ENCODE peak calls at places on chromosomes 12 and 14, in eight cellular contexts. One of them, this sample, is unnamed.

GRCh38 chr14:35390577-35391387 is 13.8 kb downstream of the NFKBIA start:
- DNase-seq in GM10248: no peak
- DNase-seq in iPS-NIHi11: no peak
- DNase-seq in bronchial epithelial cell: peak
- DNase-seq in Panc1: no peak
- DNase-seq in Kasumi-1: no peak
- DNase-seq in activated naive CD8-positive, alpha-beta T cell treated with anti-CD3 and anti-CD28 coated beads for 36 hours: no peak
- DNase-seq in amniotic epithelial cell: peak
- DNase-seq in this sample: no peak

GRCh38 chr14:105248368-105249174 is at the start of gene BTBD6:
- DNase-seq in bronchial epithelial cell: peak
- DNase-seq in Kasumi-1: peak
- DNase-seq in GM10248: peak
- DNase-seq in iPS-NIHi11: peak
- DNase-seq in Panc1: no peak
- DNase-seq in amniotic epithelial cell: peak
- DNase-seq in activated naive CD8-positive, alpha-beta T cell treated with anti-CD3 and anti-CD28 coated beads for 36 hours: peak
- DNase-seq in this sample: no peak

GRCh38 chr14:24431569-24432258 is 2.0 kb downstream of the KHNYN start:
- DNase-seq in GM10248: peak
- DNase-seq in Kasumi-1: peak
- DNase-seq in Panc1: no peak
- DNase-seq in iPS-NIHi11: peak
- DNase-seq in activated naive CD8-positive, alpha-beta T cell treated with anti-CD3 and anti-CD28 coated beads for 36 hours: peak
- DNase-seq in amniotic epithelial cell: peak
- DNase-seq in bronchial epithelial cell: peak
- DNase-seq in this sample: peak

GRCh38 chr14:79279645-79280399 is 931.5 kb downstream of the DIO2 start:
- DNase-seq in iPS-NIHi11: no peak
- DNase-seq in Panc1: no peak
- DNase-seq in amniotic epithelial cell: peak
- DNase-seq in bronchial epithelial cell: peak
- DNase-seq in Kasumi-1: no peak
- DNase-seq in activated naive CD8-positive, alpha-beta T cell treated with anti-CD3 and anti-CD28 coated beads for 36 hours: no peak
- DNase-seq in GM10248: no peak
- DNase-seq in this sample: no peak

GRCh38 chr12:104457746-104458644 is 1.2 kb downstream of the CHST11 start:
- DNase-seq in Kasumi-1: no peak
- DNase-seq in iPS-NIHi11: peak
- DNase-seq in activated naive CD8-positive, alpha-beta T cell treated with anti-CD3 and anti-CD28 coated beads for 36 hours: peak
- DNase-seq in amniotic epithelial cell: no peak
- DNase-seq in GM10248: peak
- DNase-seq in Panc1: no peak
- DNase-seq in bronchial epithelial cell: peak
- DNase-seq in this sample: no peak

GRCh38 chr12:117298648-117299225 is 62.7 kb downstream of the NOS1 start:
- DNase-seq in Panc1: no peak
- DNase-seq in Kasumi-1: no peak
- DNase-seq in amniotic epithelial cell: no peak
- DNase-seq in GM10248: no peak
- DNase-seq in iPS-NIHi11: no peak
- DNase-seq in bronchial epithelial cell: no peak
- DNase-seq in activated naive CD8-positive, alpha-beta T cell treated with anti-CD3 and anti-CD28 coated beads for 36 hours: no peak
- DNase-seq in this sample: no peak

GRCh38 chr14:21055473-21056117 is 2.0 kb upstream of the RNASE8 start:
- DNase-seq in Kasumi-1: no peak
- DNase-seq in bronchial epithelial cell: no peak
- DNase-seq in GM10248: no peak
- DNase-seq in activated naive CD8-positive, alpha-beta T cell treated with anti-CD3 and anti-CD28 coated beads for 36 hours: no peak
- DNase-seq in Panc1: no peak
- DNase-seq in iPS-NIHi11: no peak
- DNase-seq in amniotic epithelial cell: no peak
- DNase-seq in this sample: no peak

GRCh38 chr14:95713596-95714371 is at the start of gene TCL1A:
- DNase-seq in bronchial epithelial cell: no peak
- DNase-seq in amniotic epithelial cell: no peak
- DNase-seq in Panc1: no peak
- DNase-seq in Kasumi-1: no peak
- DNase-seq in GM10248: peak
- DNase-seq in iPS-NIHi11: no peak
- DNase-seq in activated naive CD8-positive, alpha-beta T cell treated with anti-CD3 and anti-CD28 coated beads for 36 hours: peak
- DNase-seq in this sample: no peak

GRCh38 chr14:77140343-77140936 is 1.2 kb downstream of the ZDHHC22 start:
- DNase-seq in bronchial epithelial cell: no peak
- DNase-seq in Kasumi-1: no peak
- DNase-seq in activated naive CD8-positive, alpha-beta T cell treated with anti-CD3 and anti-CD28 coated beads for 36 hours: no peak
- DNase-seq in amniotic epithelial cell: no peak
- DNase-seq in GM10248: no peak
- DNase-seq in Panc1: no peak
- DNase-seq in iPS-NIHi11: no peak
- DNase-seq in this sample: no peak

GRCh38 chr12:2274733-2275132 is 221.9 kb downstream of the CACNA1C start:
- DNase-seq in iPS-NIHi11: no peak
- DNase-seq in activated naive CD8-positive, alpha-beta T cell treated with anti-CD3 and anti-CD28 coated beads for 36 hours: no peak
- DNase-seq in Panc1: no peak
- DNase-seq in bronchial epithelial cell: no peak
- DNase-seq in amniotic epithelial cell: no peak
- DNase-seq in GM10248: no peak
- DNase-seq in Kasumi-1: no peak
- DNase-seq in this sample: no peak

GRCh38 chr14:68679301-68679700 is 113.6 kb downstream of the ZFP36L1 start:
- DNase-seq in Kasumi-1: no peak
- DNase-seq in amniotic epithelial cell: no peak
- DNase-seq in activated naive CD8-positive, alpha-beta T cell treated with anti-CD3 and anti-CD28 coated beads for 36 hours: no peak
- DNase-seq in bronchial epithelial cell: no peak
- DNase-seq in Panc1: no peak
- DNase-seq in GM10248: no peak
- DNase-seq in iPS-NIHi11: no peak
- DNase-seq in this sample: no peak

GRCh38 chr12:22670762-22671161 is 45.8 kb downstream of the ETNK1 start:
- DNase-seq in activated naive CD8-positive, alpha-beta T cell treated with anti-CD3 and anti-CD28 coated beads for 36 hours: no peak
- DNase-seq in GM10248: no peak
- DNase-seq in amniotic epithelial cell: peak
- DNase-seq in bronchial epithelial cell: peak
- DNase-seq in Panc1: no peak
- DNase-seq in iPS-NIHi11: no peak
- DNase-seq in Kasumi-1: peak
- DNase-seq in this sample: no peak

GRCh38 chr14:65403231-65403630 is 9.3 kb upstream of the FUT8 start:
- DNase-seq in iPS-NIHi11: no peak
- DNase-seq in Panc1: no peak
- DNase-seq in activated naive CD8-positive, alpha-beta T cell treated with anti-CD3 and anti-CD28 coated beads for 36 hours: no peak
- DNase-seq in Kasumi-1: no peak
- DNase-seq in amniotic epithelial cell: peak
- DNase-seq in GM10248: no peak
- DNase-seq in bronchial epithelial cell: peak
- DNase-seq in this sample: no peak

GRCh38 chr12:88958153-88958552 is 377.9 kb upstream of the KITLG start:
- DNase-seq in iPS-NIHi11: no peak
- DNase-seq in Panc1: no peak
- DNase-seq in activated naive CD8-positive, alpha-beta T cell treated with anti-CD3 and anti-CD28 coated beads for 36 hours: no peak
- DNase-seq in amniotic epithelial cell: no peak
- DNase-seq in GM10248: no peak
- DNase-seq in bronchial epithelial cell: no peak
- DNase-seq in Kasumi-1: no peak
- DNase-seq in this sample: no peak

GRCh38 chr14:81096656-81097055 is 124.1 kb downstream of the GTF2A1 start:
- DNase-seq in iPS-NIHi11: no peak
- DNase-seq in Kasumi-1: no peak
- DNase-seq in Panc1: no peak
- DNase-seq in bronchial epithelial cell: no peak
- DNase-seq in GM10248: no peak
- DNase-seq in activated naive CD8-positive, alpha-beta T cell treated with anti-CD3 and anti-CD28 coated beads for 36 hours: no peak
- DNase-seq in amniotic epithelial cell: no peak
- DNase-seq in this sample: no peak

GRCh38 chr14:70029296-70030132 is 150.3 kb downstream of the SMOC1 start:
- DNase-seq in amniotic epithelial cell: no peak
- DNase-seq in bronchial epithelial cell: no peak
- DNase-seq in Kasumi-1: no peak
- DNase-seq in GM10248: no peak
- DNase-seq in Panc1: no peak
- DNase-seq in iPS-NIHi11: no peak
- DNase-seq in activated naive CD8-positive, alpha-beta T cell treated with anti-CD3 and anti-CD28 coated beads for 36 hours: no peak
- DNase-seq in this sample: no peak

GRCh38 chr14:93009471-93010117 is 86.6 kb downstream of the CHGA start:
- DNase-seq in Panc1: no peak
- DNase-seq in amniotic epithelial cell: no peak
- DNase-seq in iPS-NIHi11: no peak
- DNase-seq in activated naive CD8-positive, alpha-beta T cell treated with anti-CD3 and anti-CD28 coated beads for 36 hours: no peak
- DNase-seq in GM10248: no peak
- DNase-seq in Kasumi-1: no peak
- DNase-seq in bronchial epithelial cell: no peak
- DNase-seq in this sample: no peak

GRCh38 chr12:108735855-108736254 is 4.5 kb upstream of the CORO1C start:
- DNase-seq in amniotic epithelial cell: no peak
- DNase-seq in bronchial epithelial cell: no peak
- DNase-seq in iPS-NIHi11: no peak
- DNase-seq in Panc1: no peak
- DNase-seq in GM10248: no peak
- DNase-seq in Kasumi-1: no peak
- DNase-seq in activated naive CD8-positive, alpha-beta T cell treated with anti-CD3 and anti-CD28 coated beads for 36 hours: no peak
- DNase-seq in this sample: no peak

GRCh38 chr12:53996886-53997217 is 3.1 kb upstream of the HOXC9 start:
- DNase-seq in amniotic epithelial cell: no peak
- DNase-seq in GM10248: no peak
- DNase-seq in activated naive CD8-positive, alpha-beta T cell treated with anti-CD3 and anti-CD28 coated beads for 36 hours: no peak
- DNase-seq in Panc1: no peak
- DNase-seq in bronchial epithelial cell: no peak
- DNase-seq in Kasumi-1: no peak
- DNase-seq in iPS-NIHi11: no peak
- DNase-seq in this sample: no peak

GRCh38 chr12:78835493-78835892 is 29.1 kb upstream of the SYT1 start:
- DNase-seq in iPS-NIHi11: no peak
- DNase-seq in activated naive CD8-positive, alpha-beta T cell treated with anti-CD3 and anti-CD28 coated beads for 36 hours: no peak
- DNase-seq in Kasumi-1: no peak
- DNase-seq in GM10248: no peak
- DNase-seq in bronchial epithelial cell: peak
- DNase-seq in Panc1: no peak
- DNase-seq in amniotic epithelial cell: no peak
- DNase-seq in this sample: no peak

GRCh38 chr14:91369628-91370445 is 47.8 kb downstream of the CCDC88C start:
- DNase-seq in iPS-NIHi11: no peak
- DNase-seq in activated naive CD8-positive, alpha-beta T cell treated with anti-CD3 and anti-CD28 coated beads for 36 hours: peak
- DNase-seq in Panc1: no peak
- DNase-seq in bronchial epithelial cell: peak
- DNase-seq in amniotic epithelial cell: no peak
- DNase-seq in Kasumi-1: no peak
- DNase-seq in GM10248: peak
- DNase-seq in this sample: no peak

GRCh38 chr14:88553886-88554457 is 835 bp downstream of the PTPN21 start:
- DNase-seq in GM10248: no peak
- DNase-seq in Kasumi-1: no peak
- DNase-seq in iPS-NIHi11: no peak
- DNase-seq in bronchial epithelial cell: peak
- DNase-seq in activated naive CD8-positive, alpha-beta T cell treated with anti-CD3 and anti-CD28 coated beads for 36 hours: no peak
- DNase-seq in amniotic epithelial cell: no peak
- DNase-seq in Panc1: no peak
- DNase-seq in this sample: no peak

GRCh38 chr14:22485178-22485577 is 103.8 kb downstream of the DAD1 start:
- DNase-seq in iPS-NIHi11: no peak
- DNase-seq in GM10248: no peak
- DNase-seq in amniotic epithelial cell: no peak
- DNase-seq in Panc1: no peak
- DNase-seq in Kasumi-1: no peak
- DNase-seq in bronchial epithelial cell: no peak
- DNase-seq in activated naive CD8-positive, alpha-beta T cell treated with anti-CD3 and anti-CD28 coated beads for 36 hours: no peak
- DNase-seq in this sample: no peak

GRCh38 chr14:68527329-68527851 is 265.5 kb downstream of the ZFP36L1 start:
- DNase-seq in Kasumi-1: no peak
- DNase-seq in amniotic epithelial cell: no peak
- DNase-seq in Panc1: no peak
- DNase-seq in iPS-NIHi11: peak
- DNase-seq in bronchial epithelial cell: no peak
- DNase-seq in activated naive CD8-positive, alpha-beta T cell treated with anti-CD3 and anti-CD28 coated beads for 36 hours: no peak
- DNase-seq in GM10248: no peak
- DNase-seq in this sample: no peak

GRCh38 chr12:125133616-125134015 is 68.4 kb downstream of the AACS start:
- DNase-seq in Panc1: no peak
- DNase-seq in amniotic epithelial cell: no peak
- DNase-seq in GM10248: no peak
- DNase-seq in iPS-NIHi11: no peak
- DNase-seq in Kasumi-1: no peak
- DNase-seq in activated naive CD8-positive, alpha-beta T cell treated with anti-CD3 and anti-CD28 coated beads for 36 hours: no peak
- DNase-seq in bronchial epithelial cell: no peak
- DNase-seq in this sample: no peak

GRCh38 chr12:58648151-58648550 is 272.2 kb downstream of the LRIG3 start:
- DNase-seq in bronchial epithelial cell: no peak
- DNase-seq in iPS-NIHi11: no peak
- DNase-seq in Panc1: no peak
- DNase-seq in amniotic epithelial cell: no peak
- DNase-seq in activated naive CD8-positive, alpha-beta T cell treated with anti-CD3 and anti-CD28 coated beads for 36 hours: no peak
- DNase-seq in Kasumi-1: no peak
- DNase-seq in GM10248: no peak
- DNase-seq in this sample: no peak

GRCh38 chr14:106039400-106039799 is 513.0 kb downstream of the TMEM121 start:
- DNase-seq in GM10248: peak
- DNase-seq in bronchial epithelial cell: no peak
- DNase-seq in Kasumi-1: peak
- DNase-seq in iPS-NIHi11: no peak
- DNase-seq in amniotic epithelial cell: no peak
- DNase-seq in activated naive CD8-positive, alpha-beta T cell treated with anti-CD3 and anti-CD28 coated beads for 36 hours: peak
- DNase-seq in Panc1: no peak
- DNase-seq in this sample: no peak

GRCh38 chr12:107774349-107775029 is at the start of gene ASCL4:
- DNase-seq in GM10248: no peak
- DNase-seq in Panc1: no peak
- DNase-seq in activated naive CD8-positive, alpha-beta T cell treated with anti-CD3 and anti-CD28 coated beads for 36 hours: no peak
- DNase-seq in amniotic epithelial cell: no peak
- DNase-seq in Kasumi-1: no peak
- DNase-seq in bronchial epithelial cell: no peak
- DNase-seq in iPS-NIHi11: peak
- DNase-seq in this sample: no peak

GRCh38 chr14:74526854-74527585 is 33.5 kb downstream of the ISCA2 start:
- DNase-seq in iPS-NIHi11: peak
- DNase-seq in Kasumi-1: no peak
- DNase-seq in GM10248: no peak
- DNase-seq in bronchial epithelial cell: no peak
- DNase-seq in amniotic epithelial cell: no peak
- DNase-seq in activated naive CD8-positive, alpha-beta T cell treated with anti-CD3 and anti-CD28 coated beads for 36 hours: no peak
- DNase-seq in Panc1: no peak
- DNase-seq in this sample: no peak

GRCh38 chr12:53480425-53481107 is 18.7 kb downstream of the MAP3K12 start:
- DNase-seq in bronchial epithelial cell: no peak
- DNase-seq in Panc1: no peak
- DNase-seq in activated naive CD8-positive, alpha-beta T cell treated with anti-CD3 and anti-CD28 coated beads for 36 hours: no peak
- DNase-seq in Kasumi-1: no peak
- DNase-seq in GM10248: no peak
- DNase-seq in amniotic epithelial cell: no peak
- DNase-seq in iPS-NIHi11: no peak
- DNase-seq in this sample: no peak

GRCh38 chr14:28635387-28635786 is 131.2 kb upstream of the FOXG1 start:
- DNase-seq in amniotic epithelial cell: peak
- DNase-seq in iPS-NIHi11: peak
- DNase-seq in Panc1: no peak
- DNase-seq in GM10248: no peak
- DNase-seq in Kasumi-1: peak
- DNase-seq in bronchial epithelial cell: peak
- DNase-seq in activated naive CD8-positive, alpha-beta T cell treated with anti-CD3 and anti-CD28 coated beads for 36 hours: no peak
- DNase-seq in this sample: peak

GRCh38 chr14:34078117-34078743 is 127.4 kb upstream of the EGLN3 start:
- DNase-seq in bronchial epithelial cell: peak
- DNase-seq in Panc1: no peak
- DNase-seq in activated naive CD8-positive, alpha-beta T cell treated with anti-CD3 and anti-CD28 coated beads for 36 hours: no peak
- DNase-seq in amniotic epithelial cell: peak
- DNase-seq in GM10248: no peak
- DNase-seq in iPS-NIHi11: no peak
- DNase-seq in Kasumi-1: peak
- DNase-seq in this sample: no peak

GRCh38 chr12:125983094-125983783 is 918.0 kb downstream of the AACS start:
- DNase-seq in activated naive CD8-positive, alpha-beta T cell treated with anti-CD3 and anti-CD28 coated beads for 36 hours: no peak
- DNase-seq in Kasumi-1: no peak
- DNase-seq in bronchial epithelial cell: peak
- DNase-seq in iPS-NIHi11: no peak
- DNase-seq in amniotic epithelial cell: peak
- DNase-seq in GM10248: no peak
- DNase-seq in Panc1: no peak
- DNase-seq in this sample: no peak